ENCODE peak calls at places on chromosomes 1 and 21, in ten cellular contexts. T is K562, I is endodermal cell, P is PC-3, A is Karpas-422, H is adrenal gland, Q is aorta, N is ovary, U is neuronal stem cell, Y is left ventricle myocardium inferior. W is an unnamed sample.

GRCh38 chr1:235679005-235679404 is 29.4 kb upstream of the GNG4 start:
- DNase-seq in T (no peak), I (no peak), P (no peak), A (no peak), H (no peak), Q (no peak), N (no peak), U (no peak), Y (no peak), W (no peak)

GRCh38 chr1:193762276-193762675 is 575.9 kb upstream of the B3GALT2 start:
- DNase-seq in T (no peak), I (no peak), P (no peak), A (no peak), H (no peak), Q (no peak), N (no peak), U (no peak), Y (no peak), W (no peak)

GRCh38 chr21:35254006-35254751 is 205.1 kb upstream of the RUNX1 start:
- DNase-seq in T (no peak), I (no peak), P (peak; percentile 68), A (no peak), H (no peak), Q (no peak), N (no peak), U (no peak), Y (no peak), W (no peak)

GRCh38 chr21:37423103-37423502 is 56.5 kb downstream of the DYRK1A start:
- DNase-seq in T (no peak), I (no peak), P (no peak), A (no peak), H (no peak), Q (no peak), N (no peak), U (no peak), Y (no peak), W (no peak)

GRCh38 chr21:33951276-33952178 is 35.9 kb upstream of the ATP5PO start:
- DNase-seq in T (no peak), I (no peak), P (no peak), A (peak; percentile 46), H (no peak), Q (no peak), N (no peak), U (no peak), Y (no peak), W (no peak)

GRCh38 chr1:16204634-16205332 is 7.7 kb downstream of the ARHGEF19 start:
- DNase-seq in T (peak; percentile 76), I (peak; percentile 88), P (peak; percentile 35), A (peak; percentile 62), H (no peak), Q (peak; percentile 46), N (no peak), U (no peak), Y (no peak), W (no peak)

GRCh38 chr1:167482184-167482583 is 36.1 kb downstream of the CD247 start:
- DNase-seq in T (no peak), I (no peak), P (no peak), A (no peak), H (no peak), Q (no peak), N (no peak), U (no peak), Y (no peak), W (no peak)

GRCh38 chr1:162397039-162397448 is 14.9 kb downstream of the SH2D1B start:
- DNase-seq in T (peak; percentile 87), I (no peak), P (no peak), A (no peak), H (no peak), Q (no peak), N (no peak), U (no peak), Y (no peak), W (no peak)

DNA sequence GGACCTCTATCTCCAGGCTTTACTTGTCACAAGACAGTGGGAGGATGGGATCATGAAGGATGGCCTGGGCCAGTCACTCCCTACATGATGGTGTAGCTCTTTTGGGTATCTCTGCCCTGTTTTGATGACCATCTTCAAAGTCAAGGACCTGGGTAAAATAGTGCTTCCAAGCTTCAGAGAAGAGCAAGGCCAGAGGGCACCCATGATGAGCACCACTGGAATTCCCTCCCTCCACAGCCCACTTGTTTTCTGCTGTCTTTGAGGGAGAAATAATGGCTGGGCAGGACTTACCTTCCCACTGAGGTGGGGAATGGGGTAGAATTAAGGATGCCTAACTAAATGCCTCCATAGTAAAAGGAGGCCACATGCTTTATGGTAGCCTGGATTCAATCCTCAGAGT is 165.7 kb downstream of the DHRS3 start:
- DNase-seq in T (no peak), I (no peak), P (no peak), A (no peak), H (no peak), Q (no peak), N (no peak), U (no peak), Y (no peak), W (no peak)
- H3K4me1 ChIP-seq in T (peaks cover 34% of the 10 kb centered on the region), I (peaks cover 10% of the 10 kb centered on the region), P (peaks cover 33% of the 10 kb centered on the region), A (peaks cover 4% of the 10 kb centered on the region), H (peaks cover 37% of the 10 kb centered on the region), Q (peaks cover 28% of the 10 kb centered on the region), N (peaks cover 29% of the 10 kb centered on the region), U (peaks cover 26% of the 10 kb centered on the region), Y (peaks cover 100% of the 10 kb centered on the region), W (peaks cover 80% of the 10 kb centered on the region)

GRCh38 chr1:11024545-11024944 is 12.1 kb downstream of the TARDBP start:
- DNase-seq in T (no peak), I (no peak), P (no peak), A (no peak), H (no peak), Q (no peak), N (no peak), U (no peak), Y (no peak), W (no peak)

GRCh38 chr1:11026903-11027302 is 14.4 kb downstream of the TARDBP start:
- DNase-seq in T (no peak), I (no peak), P (no peak), A (no peak), H (no peak), Q (no peak), N (no peak), U (no peak), Y (no peak), W (no peak)

GRCh38 chr1:11026052-11026451 is 13.6 kb downstream of the TARDBP start:
- DNase-seq in T (no peak), I (no peak), P (no peak), A (no peak), H (no peak), Q (no peak), N (no peak), U (no peak), Y (no peak), W (no peak)

GRCh38 chr1:11027316-11027715 is 14.9 kb downstream of the TARDBP start:
- DNase-seq in T (no peak), I (no peak), P (no peak), A (no peak), H (no peak), Q (no peak), N (no peak), U (no peak), Y (no peak), W (no peak)

DNA sequence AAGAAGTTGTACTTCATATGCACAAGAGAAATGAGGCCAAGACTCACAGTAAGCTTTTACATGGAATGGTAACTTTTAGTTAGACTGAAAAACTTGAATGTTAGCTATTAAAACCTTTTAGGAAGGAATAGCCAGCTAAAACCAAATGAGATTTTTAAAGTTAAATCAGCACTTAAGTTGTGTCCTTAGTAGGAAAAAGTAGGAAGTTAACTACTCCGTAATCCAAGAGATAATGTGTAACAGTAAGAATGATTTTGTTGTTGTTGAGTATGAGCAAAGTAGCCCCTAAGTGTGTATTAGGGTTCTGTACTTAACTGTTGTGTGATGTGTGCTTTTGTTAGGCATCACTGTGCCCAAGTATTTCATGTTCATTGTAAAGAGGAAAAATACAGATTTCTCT is 13.2 kb downstream of the TARDBP start:
- DNase-seq in T (no peak), I (no peak), P (no peak), A (no peak), H (no peak), Q (no peak), N (no peak), U (no peak), Y (no peak), W (no peak)
- H3K36me3 ChIP-seq in T (peaks cover 67% of the 10 kb centered on the region), I (peaks cover 87% of the 10 kb centered on the region), P (peaks cover 48% of the 10 kb centered on the region), A (peaks cover 35% of the 10 kb centered on the region), H (no peaks in the 10 kb centered on the region), Q (peaks cover 12% of the 10 kb centered on the region), N (no peaks in the 10 kb centered on the region), U (peaks cover 27% of the 10 kb centered on the region), Y (peaks cover 79% of the 10 kb centered on the region), W (peaks cover 25% of the 10 kb centered on the region)

DNA sequence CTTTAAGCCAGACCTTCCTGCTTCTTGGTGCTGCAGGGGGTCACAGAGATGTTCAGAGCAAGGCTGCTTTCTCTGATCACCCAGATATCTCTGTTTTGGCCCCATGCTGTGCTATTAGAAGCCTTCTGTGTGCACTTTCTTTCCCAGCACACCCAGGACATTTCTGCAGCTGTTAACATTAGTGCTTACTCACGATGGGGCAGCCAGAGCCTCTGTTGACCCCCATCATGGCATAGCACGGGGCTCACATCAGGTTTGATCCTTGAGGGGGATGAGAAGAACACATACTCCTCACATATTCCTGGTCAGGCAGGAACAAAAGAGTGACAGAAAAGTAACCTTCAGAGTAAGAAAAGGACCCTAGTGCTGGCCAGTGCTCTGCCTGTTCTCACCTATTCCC is 9.4 kb downstream of the PM20D1 start:
- DNase-seq in T (no peak), I (peak; percentile 62), P (no peak), A (peak; percentile 24), H (no peak), Q (no peak), N (no peak), U (no peak), Y (no peak), W (no peak)
- H3K9me3 ChIP-seq in T (no peaks in the 10 kb centered on the region), I (no peaks in the 10 kb centered on the region), P (no peaks in the 10 kb centered on the region), A (no peaks in the 10 kb centered on the region), H (no peaks in the 10 kb centered on the region), Q (no peaks in the 10 kb centered on the region), N (no peaks in the 10 kb centered on the region), U (no peaks in the 10 kb centered on the region), Y (no peaks in the 10 kb centered on the region), W (no peaks in the 10 kb centered on the region)

GRCh38 chr1:12203216-12204007 is 26.4 kb upstream of the VPS13D start:
- DNase-seq in T (peak; percentile 83), I (no peak), P (no peak), A (no peak), H (no peak), Q (no peak), N (no peak), U (no peak), Y (no peak), W (no peak)

GRCh38 chr1:12206792-12207424 is 22.9 kb upstream of the VPS13D start:
- DNase-seq in T (no peak), I (no peak), P (no peak), A (no peak), H (no peak), Q (no peak), N (no peak), U (no peak), Y (no peak), W (no peak)

GRCh38 chr1:12204140-12204539 is 25.7 kb upstream of the VPS13D start:
- DNase-seq in T (no peak), I (peak; percentile 65), P (no peak), A (no peak), H (no peak), Q (no peak), N (no peak), U (no peak), Y (no peak), W (no peak)

GRCh38 chr1:12206238-12206637 is 23.6 kb upstream of the VPS13D start:
- DNase-seq in T (no peak), I (no peak), P (no peak), A (no peak), H (no peak), Q (no peak), N (no peak), U (no peak), Y (no peak), W (no peak)

GRCh38 chr1:12204754-12205658 is 24.8 kb upstream of the VPS13D start:
- DNase-seq in T (no peak), I (no peak), P (no peak), A (no peak), H (no peak), Q (no peak), N (no peak), U (no peak), Y (no peak), W (no peak)
- H3K4me1 ChIP-seq in T (peaks cover 33% of the 10 kb centered on the region), I (no peaks in the 10 kb centered on the region), P (no peaks in the 10 kb centered on the region), A (peaks cover 3% of the 10 kb centered on the region), H (no peaks in the 10 kb centered on the region), Q (no peaks in the 10 kb centered on the region), N (peaks cover 3% of the 10 kb centered on the region), U (peaks cover 15% of the 10 kb centered on the region), Y (peaks cover 13% of the 10 kb centered on the region), W (no peaks in the 10 kb centered on the region)

W was measured in lung.